ENCODE peak calls at places on chromosome 4, in four cellular contexts. I, X, R and M are unnamed samples.

GRCh38 chr4:53128959-53129358 is 236.9 kb downstream of the SCFD2 start:
- DNase-seq in I (no peak), X (no peak), R (peak; percentile 16), M (no peak)

GRCh38 chr4:79209822-79210635 is 115.8 kb downstream of the NAA11 start:
- DNase-seq in I (peak; percentile 32), X (peak; percentile 44), R (no peak), M (no peak)

GRCh38 chr4:24364852-24365251 is 219.5 kb downstream of the DHX15 start:
- DNase-seq in I (no peak), X (no peak), R (no peak), M (no peak)

GRCh38 chr4:74173321-74173720 is 15.4 kb downstream of the MTHFD2L start:
- DNase-seq in I (no peak), X (no peak), R (no peak), M (no peak)

GRCh38 chr4:154614306-154614705 is 1.9 kb upstream of the FGG start:
- DNase-seq in I (no peak), X (no peak), R (no peak), M (no peak)

GRCh38 chr4:99144070-99144469 is at the start of gene ADH4:
- DNase-seq in I (no peak), X (no peak), R (no peak), M (no peak)

GRCh38 chr4:140130677-140131076 is 23.3 kb downstream of the MAML3 start:
- DNase-seq in I (no peak), X (no peak), R (no peak), M (no peak)

GRCh38 chr4:88897180-88897579 is 159.8 kb downstream of the FAM13A start:
- DNase-seq in I (no peak), X (no peak), R (no peak), M (no peak)

GRCh38 chr4:138263438-138263837 is 21.3 kb upstream of the SLC7A11 start:
- DNase-seq in I (no peak), X (no peak), R (no peak), M (no peak)

GRCh38 chr4:7252051-7252450 is 59.7 kb downstream of the SORCS2 start:
- DNase-seq in I (no peak), X (no peak), R (no peak), M (no peak)

GRCh38 chr4:163048447-163048846 is 118.2 kb downstream of the NAF1 start:
- DNase-seq in I (peak; percentile 20), X (no peak), R (no peak), M (no peak)

GRCh38 chr4:145043306-145043705 is 54.7 kb downstream of the ANAPC10 start:
- DNase-seq in I (no peak), X (no peak), R (no peak), M (no peak)

GRCh38 chr4:1310031-1310795 is 20.5 kb downstream of the MAEA start:
- DNase-seq in I (no peak), X (peak; percentile 72), R (no peak), M (no peak)

GRCh38 chr4:121642876-121643585 is 53.7 kb downstream of the ANXA5 start:
- DNase-seq in I (no peak), X (no peak), R (no peak), M (no peak)

GRCh38 chr4:157977086-157977485 is 195.7 kb downstream of the GASK1B start:
- DNase-seq in I (no peak), X (no peak), R (no peak), M (no peak)

GRCh38 chr4:142500966-142501365 is 345.1 kb downstream of the INPP4B start:
- DNase-seq in I (no peak), X (no peak), R (no peak), M (no peak)

GRCh38 chr4:140081582-140082398 is 72.2 kb downstream of the MAML3 start:
- DNase-seq in I (no peak), X (no peak), R (no peak), M (no peak)

GRCh38 chr4:176534566-176534965 is 214.8 kb downstream of the SPCS3 start:
- DNase-seq in I (no peak), X (no peak), R (no peak), M (no peak)

GRCh38 chr4:173333658-173334084 is 487 bp downstream of the HMGB2 start:
- DNase-seq in I (peak; percentile 46), X (peak; percentile 94), R (peak; percentile 75), M (no peak)

GRCh38 chr4:173038192-173038896 is 130.3 kb upstream of the GALNT7 start:
- DNase-seq in I (peak; percentile 12), X (no peak), R (no peak), M (no peak)

GRCh38 chr4:167986044-167986443 is 106.3 kb upstream of the ANXA10 start:
- DNase-seq in I (no peak), X (peak; percentile 46), R (no peak), M (no peak)

GRCh38 chr4:1249148-1249730 is 309 bp upstream of the CTBP1 start:
- DNase-seq in I (peak; percentile 78), X (peak; percentile 97), R (peak; percentile 89), M (no peak)

GRCh38 chr4:183831689-183832088 is 73.4 kb upstream of the STOX2 start:
- DNase-seq in I (no peak), X (no peak), R (no peak), M (no peak)

GRCh38 chr4:86220137-86220536 is 139.7 kb downstream of the MAPK10 start:
- DNase-seq in I (no peak), X (no peak), R (no peak), M (no peak)

GRCh38 chr4:180953572-180953971 is 1289.6 kb upstream of the TENM3 start:
- DNase-seq in I (peak; percentile 28), X (no peak), R (no peak), M (no peak)

GRCh38 chr4:163148466-163149336 is 18.0 kb downstream of the NAF1 start:
- DNase-seq in I (no peak), X (no peak), R (no peak), M (no peak)

GRCh38 chr4:148770848-148771247 is 328.6 kb upstream of the NR3C2 start:
- DNase-seq in I (no peak), X (no peak), R (no peak), M (no peak)

GRCh38 chr4:110033994-110034393 is 121.3 kb downstream of the EGF start:
- DNase-seq in I (no peak), X (no peak), R (no peak), M (no peak)

GRCh38 chr4:21991050-21991449 is 42.5 kb upstream of the KCNIP4 start:
- DNase-seq in I (no peak), X (no peak), R (no peak), M (no peak)

GRCh38 chr4:69823481-69824186 is 36.3 kb downstream of the SULT1E1 start:
- DNase-seq in I (no peak), X (peak; percentile 73), R (no peak), M (no peak)

GRCh38 chr4:182927505-182927904 is 10.3 kb upstream of the DCTD start:
- DNase-seq in I (no peak), X (no peak), R (no peak), M (no peak)

GRCh38 chr4:98612318-98613250 is 45.8 kb downstream of the TSPAN5 start:
- DNase-seq in I (no peak), X (no peak), R (no peak), M (no peak)

GRCh38 chr4:186105721-186106335 is 1.3 kb downstream of the FAM149A start:
- DNase-seq in I (no peak), X (no peak), R (no peak), M (no peak)

GRCh38 chr4:101958547-101958946 is 168.0 kb downstream of the BANK1 start:
- DNase-seq in I (no peak), X (no peak), R (no peak), M (no peak)

GRCh38 chr4:66911898-66912297 is 633.4 kb downstream of the CENPC start:
- DNase-seq in I (no peak), X (no peak), R (no peak), M (no peak)